ENCODE peak calls at places on chromosomes 12 and 14, in six cellular contexts. Y, Z, X, F, B and U are unnamed samples.

GRCh38 chr12:54641554-54641953 is 6.6 kb downstream of the DCD start:
- DNase-seq in F (no peak), Y (no peak), B (no peak), Z (no peak), X (no peak), U (no peak)

GRCh38 chr12:100555722-100556121 is 17.8 kb upstream of the GAS2L3 start:
- DNase-seq in Z (peak), F (no peak), Y (no peak), B (no peak), X (no peak), U (no peak)

GRCh38 chr12:39443704-39444234 is 849 bp upstream of the KIF21A start:
- DNase-seq in F (no peak), X (no peak), Y (no peak), Z (peak), B (no peak), U (no peak)

GRCh38 chr12:108697905-108698304 is 33.4 kb downstream of the CORO1C start:
- DNase-seq in Y (no peak), B (no peak), F (no peak), X (no peak), Z (no peak), U (no peak)

GRCh38 chr12:32854716-32855115 is 41.9 kb downstream of the PKP2 start:
- DNase-seq in X (no peak), Z (no peak), F (no peak), B (no peak), Y (no peak), U (no peak)

GRCh38 chr14:70907996-70908917 is 998 bp downstream of the PCNX1 start:
- DNase-seq in Y (peak), B (no peak), Z (peak), F (peak), X (peak), U (peak)

GRCh38 chr12:50603817-50604639 is 99.2 kb downstream of the DIP2B start:
- DNase-seq in B (no peak), F (no peak), Z (no peak), X (no peak), Y (no peak), U (no peak)

GRCh38 chr14:99057684-99058083 is 214.3 kb downstream of the BCL11B start:
- DNase-seq in Z (no peak), X (no peak), B (no peak), F (no peak), Y (no peak), U (no peak)

GRCh38 chr12:76220980-76221379 is 127.2 kb downstream of the BBS10 start:
- DNase-seq in F (no peak), Y (no peak), X (no peak), Z (no peak), B (no peak), U (no peak)

GRCh38 chr12:51322452-51322851 is 1.5 kb downstream of the BIN2 start:
- DNase-seq in X (no peak), B (no peak), Z (no peak), F (no peak), Y (no peak), U (peak)

GRCh38 chr14:101242442-101243385 is 318.6 kb upstream of the DIO3 start:
- DNase-seq in Z (no peak), X (no peak), B (no peak), Y (no peak), F (peak), U (no peak)

GRCh38 chr12:106192659-106193403 is 54.1 kb upstream of the NUAK1 start:
- DNase-seq in X (no peak), B (no peak), Y (no peak), F (no peak), Z (no peak), U (no peak)

GRCh38 chr12:65306229-65306602 is 27.7 kb downstream of the MSRB3 start:
- DNase-seq in F (no peak), Z (no peak), B (no peak), X (no peak), Y (no peak), U (no peak)

GRCh38 chr14:95431199-95432145 is 85.0 kb downstream of the SYNE3 start:
- DNase-seq in B (no peak), F (peak), X (no peak), Y (peak), Z (peak), U (peak)

GRCh38 chr14:49506650-49507049 is 79.5 kb downstream of the RPS29 start:
- DNase-seq in B (no peak), Y (no peak), F (no peak), X (no peak), Z (no peak), U (no peak)

GRCh38 chr14:50711043-50711442 is 42.9 kb upstream of the SAV1 start:
- DNase-seq in Y (no peak), Z (no peak), X (no peak), F (no peak), B (no peak), U (no peak)

GRCh38 chr12:121709478-121709890 is 3.1 kb upstream of the TMEM120B start:
- DNase-seq in F (no peak), B (no peak), Z (no peak), Y (no peak), X (no peak), U (no peak)

GRCh38 chr12:26548227-26548626 is 284.8 kb downstream of the ITPR2 start:
- DNase-seq in X (no peak), Y (no peak), Z (no peak), B (no peak), F (no peak), U (no peak)

GRCh38 chr14:102610968-102611811 is 18.7 kb downstream of the RCOR1 start:
- DNase-seq in X (no peak), Y (no peak), F (no peak), Z (no peak), B (no peak), U (no peak)

GRCh38 chr12:28158353-28158752 is 31.9 kb upstream of the CCDC91 start:
- DNase-seq in Y (no peak), F (no peak), B (no peak), Z (no peak), X (no peak), U (no peak)